ENCODE peak calls at places on chromosome 20, in seven cellular contexts. N is GM23338; X is choroid plexus epithelial cell; S is kidney epithelial cell; J is IMR-90; Q is H1; U is CD8-positive, alpha-beta memory T cell. G is an unnamed sample.

GRCh38 chr20:57545927-57546662 is 14.8 kb upstream of the PCK1 start:
- DNase-seq in N (peak; percentile 11), U (no peak), X (no peak), J (no peak), Q (no peak), S (no peak), G (no peak)

GRCh38 chr20:23269954-23270353 is 80.6 kb upstream of the NXT1 start:
- DNase-seq in J (no peak), X (peak; percentile 26), Q (no peak), N (peak; percentile 11), S (no peak), U (no peak), G (no peak)

GRCh38 chr20:61912665-61913422 is 152.8 kb downstream of the TAF4 start:
- DNase-seq in X (no peak), Q (no peak), N (no peak), J (no peak), U (no peak), S (no peak), G (no peak)

GRCh38 chr20:23399568-23400241 is 21.6 kb downstream of the NAPB start:
- DNase-seq in J (peak; percentile 58), U (no peak), N (no peak), X (peak; percentile 70), Q (no peak), S (no peak), G (peak; percentile 53)

GRCh38 chr20:58985656-58986055 is 4.6 kb downstream of the NELFCD start:
- DNase-seq in S (no peak), X (no peak), J (no peak), U (no peak), N (no peak), Q (no peak), G (no peak)

GRCh38 chr20:58523916-58524315 is 8.7 kb upstream of the APCDD1L start:
- DNase-seq in J (peak; percentile 49), U (no peak), N (no peak), X (peak; percentile 61), S (no peak), Q (no peak), G (peak; percentile 7)

GRCh38 chr20:59661141-59661540 is 56.8 kb downstream of the PHACTR3 start:
- DNase-seq in U (no peak), N (no peak), S (no peak), Q (no peak), J (no peak), X (no peak), G (no peak)

GRCh38 chr20:22241609-22242008 is 342.8 kb downstream of the FOXA2 start:
- DNase-seq in J (no peak), N (no peak), Q (no peak), X (no peak), S (no peak), U (no peak), G (no peak)

GRCh38 chr20:59405819-59406218 is 105.4 kb downstream of the EDN3 start:
- DNase-seq in S (no peak), J (no peak), N (no peak), U (no peak), Q (no peak), X (no peak), G (no peak)

GRCh38 chr20:21767739-21768223 is 62.3 kb downstream of the PAX1 start:
- DNase-seq in N (peak; percentile 87), S (no peak), U (no peak), Q (peak; percentile 96), X (no peak), J (no peak), G (no peak)

GRCh38 chr20:10481671-10482070 is 46.6 kb downstream of the SLX4IP start:
- DNase-seq in S (no peak), N (no peak), U (no peak), Q (no peak), X (no peak), J (no peak), G (no peak)

GRCh38 chr20:46348231-46348803 is 40.0 kb upstream of the CDH22 start:
- DNase-seq in J (peak; percentile 22), N (peak; percentile 79), Q (peak; percentile 77), S (no peak), U (no peak), X (peak; percentile 75), G (no peak)

GRCh38 chr20:57563522-57563921 is 2.6 kb downstream of the PCK1 start:
- DNase-seq in U (no peak), S (no peak), N (no peak), X (no peak), J (no peak), Q (no peak), G (no peak)

GRCh38 chr20:59163641-59164530 is at the start of gene ZNF831:
- DNase-seq in S (no peak), U (no peak), Q (no peak), N (no peak), X (no peak), J (no peak), G (no peak)

GRCh38 chr20:37145014-37145413 is 34.1 kb upstream of the RPN2 start:
- DNase-seq in S (no peak), Q (no peak), U (no peak), N (no peak), J (peak; percentile 4), X (peak; percentile 18), G (no peak)

GRCh38 chr20:55782861-55783260 is 222.5 kb downstream of the CBLN4 start:
- DNase-seq in X (no peak), S (no peak), J (no peak), N (no peak), Q (no peak), U (no peak), G (no peak)

GRCh38 chr20:37504404-37505096 is 16.5 kb upstream of the NNAT start:
- DNase-seq in U (no peak), X (peak; percentile 23), S (no peak), Q (no peak), J (peak; percentile 13), N (peak; percentile 86), G (no peak)

GRCh38 chr20:39874049-39874893 is 814.8 kb downstream of the MAFB start:
- DNase-seq in J (peak; percentile 89), Q (peak; percentile 88), N (peak; percentile 96), S (no peak), X (peak; percentile 95), U (no peak), G (peak; percentile 84)

GRCh38 chr20:19543114-19543513 is 214.9 kb upstream of the RIN2 start:
- DNase-seq in J (no peak), X (no peak), N (no peak), U (no peak), S (no peak), Q (no peak), G (no peak)

GRCh38 chr20:31861346-31862156 is 8.8 kb downstream of the DUSP15 start:
- DNase-seq in X (peak; percentile 63), U (peak; percentile 73), S (no peak), Q (peak; percentile 88), J (peak; percentile 36), N (peak; percentile 97), G (peak; percentile 31)

GRCh38 chr20:52682271-52682670 is 289.9 kb upstream of the TSHZ2 start:
- DNase-seq in Q (no peak), N (no peak), X (no peak), J (no peak), S (no peak), U (no peak), G (no peak)

GRCh38 chr20:444117-444516 is 18.2 kb downstream of the TBC1D20 start:
- DNase-seq in S (no peak), N (no peak), Q (no peak), X (peak; percentile 49), J (no peak), U (no peak), G (no peak)

GRCh38 chr20:21613512-21613911 is 92.0 kb upstream of the PAX1 start:
- DNase-seq in N (no peak), J (no peak), S (no peak), U (no peak), X (no peak), Q (no peak), G (no peak)

GRCh38 chr20:37741055-37741454 is 47.2 kb downstream of the CTNNBL1 start:
- DNase-seq in X (peak; percentile 60), S (peak; percentile 29), U (no peak), N (no peak), Q (no peak), J (peak; percentile 63), G (peak; percentile 50)

GRCh38 chr20:6240059-6240458 is 117.2 kb upstream of the FERMT1 start:
- DNase-seq in J (no peak), U (no peak), S (no peak), N (peak; percentile 9), X (no peak), Q (no peak), G (no peak)

GRCh38 chr20:47353697-47354387 is 2.7 kb downstream of the ZMYND8 start:
- DNase-seq in N (no peak), U (no peak), Q (no peak), S (no peak), J (no peak), X (peak; percentile 84), G (no peak)
- H3K4me3 ChIP-seq in N (peak overlapping the region; percentile 24), U (peak overlapping the region; percentile 68), Q (no peak overlapping the region), S (no peak overlapping the region), J (no peak overlapping the region), X (peak overlapping the region; percentile 55), G (peak overlapping the region; percentile 29)

DNA sequence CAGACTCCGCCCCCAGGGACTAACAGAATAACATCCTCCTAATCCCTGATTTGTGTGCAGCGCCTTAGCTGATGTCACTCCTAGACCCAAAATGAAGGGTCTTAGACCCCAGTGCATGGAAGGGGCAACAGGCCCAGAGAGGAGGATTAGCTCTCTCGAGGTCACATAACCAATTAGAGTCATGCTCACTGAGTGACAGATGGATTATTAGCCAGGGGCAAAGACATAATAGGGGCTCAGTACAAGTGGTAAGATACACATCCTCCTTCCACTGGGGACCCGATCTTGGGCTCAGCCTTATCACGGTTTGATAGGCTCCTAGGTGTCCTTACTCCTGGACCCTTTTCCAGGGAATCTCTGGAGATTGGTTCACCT is 851 bp downstream of the TP53INP2 start:
- DNase-seq in U (no peak), N (no peak), Q (no peak), X (no peak), J (no peak), S (no peak), G (no peak)
- H3K4me3 ChIP-seq in U (peak overlapping the region; percentile 81), N (peak overlapping the region; percentile 97), Q (peak overlapping the region; percentile 81), X (peak overlapping the region; percentile 87), J (peak overlapping the region; percentile 69), S (peak overlapping the region; percentile 91), G (peak overlapping the region; percentile 90)

GRCh38 chr20:49318430-49319203 is 40.8 kb upstream of the ZNFX1 start:
- DNase-seq in N (peak; percentile 65), J (no peak), S (no peak), U (peak; percentile 60), Q (peak; percentile 67), X (no peak), G (no peak)
- H3K4me3 ChIP-seq in N (peak overlapping the region; percentile 88), J (peak overlapping the region; percentile 3), S (no peak overlapping the region), U (peak overlapping the region; percentile 49), Q (peak overlapping the region; percentile 60), X (peak overlapping the region; percentile 29), G (no peak overlapping the region)

GRCh38 chr20:17964073-17964472 is 4.5 kb downstream of the SNX5 start:
- DNase-seq in X (no peak), Q (no peak), N (no peak), S (no peak), U (no peak), J (no peak), G (no peak)

GRCh38 chr20:17965042-17965697 is 3.4 kb downstream of the SNX5 start:
- DNase-seq in J (no peak), N (peak; percentile 17), U (no peak), X (no peak), Q (no peak), S (no peak), G (no peak)

GRCh38 chr20:17964632-17965031 is 4.0 kb downstream of the SNX5 start:
- DNase-seq in N (no peak), J (no peak), U (no peak), S (no peak), X (no peak), Q (no peak), G (no peak)

GRCh38 chr20:17961600-17961965 is 7.0 kb downstream of the SNX5 start:
- DNase-seq in J (peak; percentile 33), Q (no peak), X (no peak), S (no peak), U (no peak), N (no peak), G (no peak)

GRCh38 chr20:17963114-17963897 is 5.3 kb downstream of the SNX5 start:
- DNase-seq in S (no peak), J (no peak), Q (no peak), X (no peak), U (no peak), N (no peak), G (no peak)
- H3K4me3 ChIP-seq in S (no peak overlapping the region), J (no peak overlapping the region), Q (no peak overlapping the region), X (no peak overlapping the region), U (no peak overlapping the region), N (peak overlapping the region; percentile 70), G (no peak overlapping the region)

G was measured in foreskin fibroblast.